ENCODE peak calls at places on chromosome 13, in four cellular contexts. F is K562, I is GM12878, W is HepG2. P is an unnamed sample.

GRCh38 chr13:101757446-101758039 is 305.1 kb downstream of the ITGBL1 start:
- DNase-seq in W (no peak), I (no peak), F (no peak), P (no peak)

GRCh38 chr13:99916366-99917103 is 55.0 kb downstream of the ZIC5 start:
- DNase-seq in F (peak; percentile 53), I (peak; percentile 31), W (peak; percentile 76), P (peak; percentile 73)

GRCh38 chr13:110197041-110197440 is 109.9 kb downstream of the COL4A1 start:
- DNase-seq in F (no peak), W (peak; percentile 72), I (no peak), P (no peak)

GRCh38 chr13:24661713-24662112 is 18.5 kb upstream of the ATP12A start:
- DNase-seq in I (no peak), W (no peak), F (no peak), P (no peak)

GRCh38 chr13:39612023-39612637 is 9.1 kb upstream of the LHFPL6 start:
- DNase-seq in W (peak; percentile 58), I (no peak), F (peak; percentile 20), P (peak; percentile 46)

GRCh38 chr13:19882231-19882630 is 18.8 kb upstream of the ZMYM5 start:
- DNase-seq in F (no peak), I (no peak), W (no peak), P (no peak)

GRCh38 chr13:69077267-69077666 is 1030.4 kb upstream of the ATXN8OS start:
- DNase-seq in F (no peak), W (no peak), I (no peak), P (no peak)

GRCh38 chr13:75330770-75331169 is 151.2 kb downstream of the TBC1D4 start:
- DNase-seq in W (no peak), F (no peak), I (no peak), P (no peak)

GRCh38 chr13:80419416-80419815 is 78.5 kb upstream of the SPRY2 start:
- DNase-seq in I (no peak), W (no peak), F (no peak), P (no peak)

GRCh38 chr13:47332149-47332548 is 435.3 kb upstream of the HTR2A start:
- DNase-seq in W (no peak), I (no peak), F (no peak), P (no peak)

GRCh38 chr13:83879431-83880171 is 2.7 kb downstream of the SLITRK1 start:
- DNase-seq in F (no peak), I (no peak), W (no peak), P (no peak)

GRCh38 chr13:45206340-45206739 is 5.5 kb upstream of the KCTD4 start:
- DNase-seq in W (no peak), I (peak; percentile 21), F (no peak), P (peak; percentile 69)

GRCh38 chr13:85508683-85509329 is 290.4 kb downstream of the SLITRK6 start:
- DNase-seq in W (no peak), F (no peak), I (no peak), P (no peak)

GRCh38 chr13:76012091-76012721 is 376.1 kb downstream of the LMO7 start:
- DNase-seq in W (no peak), I (no peak), F (no peak), P (no peak)

GRCh38 chr13:50197705-50198104 is 182.5 kb downstream of the KCNRG start:
- DNase-seq in I (no peak), F (no peak), W (no peak), P (no peak)

GRCh38 chr13:45873491-45874360 is 22.2 kb upstream of the SIAH3 start:
- DNase-seq in F (no peak), I (no peak), W (peak; percentile 5), P (peak; percentile 50)

GRCh38 chr13:23901365-23901764 is 4.1 kb upstream of the C1QTNF9B start:
- DNase-seq in F (no peak), W (no peak), I (no peak), P (no peak)

GRCh38 chr13:74324338-74324737 is 190.1 kb upstream of the KLF12 start:
- DNase-seq in W (no peak), F (no peak), I (no peak), P (no peak)

GRCh38 chr13:101649490-101650126 is 197.1 kb downstream of the ITGBL1 start:
- DNase-seq in I (no peak), W (no peak), F (no peak), P (no peak)

GRCh38 chr13:61695147-61695546 is 279.5 kb upstream of the PCDH20 start:
- DNase-seq in I (no peak), W (no peak), F (no peak), P (peak; percentile 4)

GRCh38 chr13:113664751-113665581 is 2.1 kb upstream of the GRK1 start:
- DNase-seq in I (no peak), F (no peak), W (no peak), P (no peak)

GRCh38 chr13:57631607-57632275 is at the start of gene PCDH17:
- DNase-seq in I (no peak), F (no peak), W (no peak), P (no peak)

GRCh38 chr13:48490241-48490640 is 42.6 kb downstream of the RCBTB2 start:
- DNase-seq in W (no peak), I (no peak), F (no peak), P (no peak)

GRCh38 chr13:110001622-110002275 is 215.4 kb upstream of the IRS2 start:
- DNase-seq in W (no peak), F (no peak), I (no peak), P (no peak)

GRCh38 chr13:94765814-94766213 is 53.5 kb upstream of the SOX21 start:
- DNase-seq in I (no peak), W (no peak), F (no peak), P (no peak)

GRCh38 chr13:112746044-112746443 is 56.2 kb downstream of the ATP11A start:
- DNase-seq in I (no peak), F (no peak), W (no peak), P (no peak)

GRCh38 chr13:21060063-21060826 is 1.1 kb downstream of the LATS2 start:
- DNase-seq in W (no peak), I (no peak), F (no peak), P (no peak)
- TF ChIP-seq ATF3 in W (no peak), I (no peak), F (no peak), P (no peak)

GRCh38 chr13:33927315-33927714 is 109.4 kb downstream of the RFC3 start:
- DNase-seq in F (no peak), W (no peak), I (no peak), P (no peak)
- TF ChIP-seq ZNF274 in F (no peak), W (no peak), I (no peak), P (no peak)

DNA sequence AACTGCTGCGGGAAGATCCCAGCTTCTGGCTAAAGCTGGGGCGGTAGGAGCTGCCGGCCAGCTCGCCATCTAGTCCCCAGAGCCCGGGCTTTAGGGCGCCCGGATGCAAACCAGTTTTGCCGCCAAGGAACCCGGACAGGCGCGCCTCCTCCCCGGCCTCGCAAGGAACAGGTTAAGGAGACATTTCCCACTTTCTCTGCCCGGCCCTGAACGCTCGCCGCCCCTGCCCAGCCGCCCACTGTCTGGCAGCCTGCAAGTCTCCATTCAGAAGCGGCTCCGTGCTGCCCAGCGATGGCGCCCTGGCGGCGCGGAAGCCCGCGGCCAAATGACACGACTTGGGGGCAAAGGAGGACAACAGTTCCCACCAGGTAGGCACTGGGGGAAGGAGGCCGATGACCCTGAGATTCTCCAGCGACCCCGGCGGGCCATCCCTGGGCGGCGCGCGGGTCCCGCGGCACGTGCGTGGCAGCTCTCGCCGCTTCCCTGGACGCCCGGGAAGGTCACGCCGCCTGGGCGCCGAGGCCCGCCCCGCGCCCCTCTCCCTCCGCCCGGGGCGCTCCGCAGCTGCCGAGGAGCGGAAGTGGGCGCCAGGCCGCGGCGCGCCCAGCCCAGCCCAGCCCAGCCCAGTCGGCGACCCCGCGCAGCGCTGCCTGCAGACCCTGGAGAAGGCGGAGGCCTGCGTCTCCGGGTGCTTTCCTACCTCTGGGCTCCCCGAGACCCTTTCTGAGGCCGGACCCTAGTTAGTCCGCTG is 42.2 kb upstream of the HNRNPA1L2 start:
- DNase-seq in I (no peak), F (no peak), W (no peak), P (no peak)
- TF ChIP-seq ZBTB33 in I (no peak), F (no peak), W (no peak), P (no peak)

GRCh38 chr13:41942462-41943094 is 18.3 kb downstream of the VWA8 start:
- DNase-seq in I (no peak), W (no peak), F (no peak), P (no peak)
- TF ChIP-seq ATF3 in I (no peak), W (no peak), F (no peak), P (no peak)

DNA sequence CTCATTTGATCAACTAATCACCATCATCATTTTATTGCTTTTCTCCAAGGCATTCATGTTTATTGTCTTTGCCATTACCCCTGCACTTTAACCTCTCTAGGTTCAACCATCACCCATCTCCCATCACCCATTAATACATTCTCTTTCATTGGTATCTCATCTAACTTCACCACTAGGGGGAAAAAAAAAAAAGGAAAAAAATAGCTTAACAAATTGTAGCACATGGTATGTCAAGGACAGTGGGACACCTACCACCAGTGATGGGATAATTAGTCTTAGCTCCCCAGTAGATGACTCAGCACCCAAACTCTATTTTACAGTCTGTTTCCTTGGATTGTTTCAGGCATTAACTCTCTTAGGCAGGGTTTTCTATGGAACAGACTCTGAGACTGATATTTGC is 1770.2 kb upstream of the MIR17HG start:
- DNase-seq in I (no peak), F (no peak), W (no peak), P (no peak)
- TF ChIP-seq ZNF274 in I (no peak), F (no peak), W (no peak), P (no peak)

GRCh38 chr13:51955841-51956603 is 55.2 kb downstream of the ATP7B start:
- DNase-seq in I (no peak), W (no peak), F (peak; percentile 32), P (no peak)
- TF ChIP-seq ZBTB33 in I (no peak), W (no peak), F (no peak), P (no peak)

DNA sequence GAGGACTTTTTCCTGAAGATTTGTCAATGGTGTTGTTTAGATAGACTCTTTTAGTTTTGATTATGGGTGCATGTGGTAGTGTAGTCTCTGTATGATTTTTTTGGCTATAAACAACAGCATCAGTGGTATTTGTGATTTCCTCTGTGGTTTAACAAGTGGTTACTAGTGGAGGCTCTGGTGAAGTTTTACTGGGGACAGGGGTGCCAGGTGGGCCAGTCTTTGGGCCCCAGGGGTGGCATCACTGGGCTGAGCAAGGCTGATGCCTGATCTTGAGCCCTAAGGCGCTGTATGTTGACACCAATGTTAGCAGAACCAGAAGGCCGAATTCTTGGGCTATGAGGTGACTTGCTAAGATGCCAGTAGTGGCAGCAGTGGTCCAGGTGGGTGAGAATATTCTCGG is 811.4 kb downstream of the DACH1 start:
- DNase-seq in W (no peak), I (no peak), F (no peak), P (no peak)
- TF ChIP-seq ATF3 in W (no peak), I (no peak), F (no peak), P (no peak)